ENCODE peak calls at places on chromosomes 1 and 21, in eight cellular contexts. F is islet precursor cell; W is stimulated activated effector memory CD8-positive, alpha-beta T cell treated with anti-CD3 and anti-CD28 coated beads, Interleukin-12 subunit alpha, Interleukin-12 subunit beta, amount 100 ng/mL, for 72 hours; I is WTC11; M is T follicular helper cell; P is IMR-90; G is naive B cell; D is fibroblast of the conjunctiva. J is an unnamed sample.

GRCh38 chr1:164563821-164564251 is 4.9 kb downstream of the PBX1 start:
- DNase-seq in P (no peak), G (no peak), D (no peak), I (no peak), W (no peak), M (no peak), F (no peak), J (no peak)

GRCh38 chr1:25738507-25738906 is 61.5 kb upstream of the SELENON start:
- DNase-seq in D (no peak), W (no peak), P (no peak), F (no peak), I (no peak), G (no peak), M (no peak), J (no peak)

GRCh38 chr1:203031467-203031866 is 5.2 kb downstream of the PPFIA4 start:
- DNase-seq in F (no peak), P (no peak), D (no peak), G (no peak), I (no peak), W (no peak), M (no peak), J (no peak)

GRCh38 chr1:215682232-215682631 is 115.1 kb downstream of the KCTD3 start:
- DNase-seq in D (no peak), F (no peak), G (no peak), I (no peak), M (no peak), P (peak), W (no peak), J (no peak)

GRCh38 chr1:81157686-81158085 is 643.0 kb upstream of the ADGRL2 start:
- DNase-seq in P (no peak), F (no peak), D (no peak), W (no peak), M (no peak), I (no peak), G (no peak), J (no peak)

GRCh38 chr1:25049190-25049589 is 119.1 kb upstream of the RUNX3 start:
- DNase-seq in G (no peak), F (no peak), I (no peak), D (no peak), P (no peak), M (no peak), W (no peak), J (no peak)

GRCh38 chr1:32208891-32209309 is at the start of gene DCDC2B:
- DNase-seq in D (no peak), P (peak), M (no peak), G (no peak), I (no peak), F (no peak), W (no peak), J (no peak)

GRCh38 chr1:182910143-182910542 is 42.8 kb downstream of the SHCBP1L start:
- DNase-seq in I (peak), D (no peak), F (no peak), G (no peak), P (no peak), M (no peak), W (no peak), J (no peak)

GRCh38 chr1:22177354-22178003 is 34.6 kb upstream of the WNT4 start:
- DNase-seq in P (no peak), I (no peak), F (no peak), M (no peak), W (no peak), D (no peak), G (no peak), J (no peak)

GRCh38 chr1:228109962-228110488 is 926 bp upstream of the MRPL55 start:
- DNase-seq in G (no peak), I (no peak), P (peak), F (peak), W (no peak), D (no peak), M (no peak), J (no peak)

GRCh38 chr1:145782166-145783099 is 41.5 kb downstream of the RNF115 start:
- DNase-seq in D (peak), F (no peak), P (peak), I (no peak), W (no peak), G (no peak), M (no peak), J (no peak)

GRCh38 chr1:218034464-218034863 is 250.6 kb upstream of the RRP15 start:
- DNase-seq in P (no peak), M (no peak), W (no peak), F (no peak), G (no peak), D (no peak), I (peak), J (no peak)

GRCh38 chr1:221998186-221998612 is 256.3 kb upstream of the DUSP10 start:
- DNase-seq in M (no peak), D (no peak), F (no peak), W (no peak), P (peak), I (no peak), G (no peak), J (no peak)

GRCh38 chr1:85148524-85149250 is 52.1 kb downstream of the SYDE2 start:
- DNase-seq in P (peak), F (no peak), I (no peak), W (no peak), D (no peak), M (no peak), G (no peak), J (no peak)

GRCh38 chr1:152880316-152880715 is 2.2 kb downstream of the SMCP start:
- DNase-seq in D (no peak), F (no peak), W (no peak), M (no peak), G (no peak), I (no peak), P (no peak), J (no peak)

GRCh38 chr1:87958201-87958600 is 629.5 kb downstream of the LMO4 start:
- DNase-seq in G (no peak), I (no peak), P (no peak), D (no peak), F (no peak), M (no peak), W (no peak), J (no peak)

GRCh38 chr1:223248787-223249175 is 105.7 kb upstream of the TLR5 start:
- DNase-seq in I (no peak), F (peak), W (no peak), P (no peak), G (no peak), M (peak), D (no peak), J (no peak)

GRCh38 chr21:37041706-37042271 is 31.1 kb downstream of the PIGP start:
- DNase-seq in F (no peak), G (no peak), I (no peak), D (no peak), W (no peak), P (no peak), M (no peak), J (no peak)

GRCh38 chr1:229203991-229204632 is 66.8 kb upstream of the RAB4A start:
- DNase-seq in F (no peak), G (no peak), I (no peak), D (no peak), M (no peak), P (no peak), W (no peak), J (no peak)

GRCh38 chr1:67715819-67716218 is 30.8 kb downstream of the GADD45A start:
- DNase-seq in P (no peak), G (no peak), I (no peak), M (no peak), D (no peak), F (no peak), W (no peak), J (no peak)

GRCh38 chr1:6011161-6011945 is 19.1 kb upstream of the NPHP4 start:
- DNase-seq in D (no peak), W (no peak), G (no peak), M (no peak), P (no peak), I (no peak), F (no peak), J (no peak)

GRCh38 chr21:31729622-31730343 is 2.1 kb downstream of the SCAF4 start:
- DNase-seq in G (no peak), F (no peak), P (no peak), M (no peak), D (no peak), I (no peak), W (no peak), J (no peak)

GRCh38 chr1:5375437-5375836 is 616.8 kb downstream of the NPHP4 start:
- DNase-seq in G (no peak), I (no peak), F (no peak), M (no peak), P (no peak), D (no peak), W (no peak), J (no peak)

GRCh38 chr1:2855206-2856075 is 53.9 kb upstream of the TTC34 start:
- DNase-seq in F (no peak), D (no peak), M (no peak), W (no peak), P (no peak), I (no peak), G (no peak), J (no peak)

GRCh38 chr1:17274186-17275170 is 25.6 kb downstream of the PADI3 start:
- DNase-seq in W (peak), G (no peak), P (peak), F (peak), M (no peak), D (no peak), I (peak), J (peak)

GRCh38 chr1:16430598-16430997 is 6.6 kb downstream of the SPATA21 start:
- DNase-seq in P (no peak), M (no peak), D (no peak), I (no peak), W (no peak), F (no peak), G (no peak), J (no peak)

GRCh38 chr21:36104306-36105300 is 30.3 kb upstream of the CBR3 start:
- DNase-seq in I (peak), P (peak), W (no peak), D (no peak), G (peak), M (peak), F (peak), J (peak)

GRCh38 chr21:45590726-45591618 is 48.7 kb upstream of the SLC19A1 start:
- DNase-seq in F (peak), W (peak), I (peak), G (peak), P (no peak), M (peak), D (no peak), J (no peak)

GRCh38 chr1:228289239-228289849 is 81.5 kb downstream of the OBSCN start:
- DNase-seq in F (no peak), M (no peak), W (no peak), D (no peak), P (no peak), I (no peak), G (no peak), J (no peak)

GRCh38 chr1:208101661-208102431 is 142.3 kb downstream of the PLXNA2 start:
- DNase-seq in W (no peak), F (no peak), D (peak), P (peak), G (no peak), I (peak), M (no peak), J (no peak)

GRCh38 chr1:99808391-99809115 is 41.6 kb upstream of the AGL start:
- DNase-seq in G (peak), I (no peak), F (peak), D (peak), P (peak), M (no peak), W (peak), J (peak)

GRCh38 chr1:49229555-49229954 is 452.9 kb upstream of the BEND5 start:
- DNase-seq in D (no peak), P (no peak), W (no peak), I (peak), M (no peak), F (peak), G (no peak), J (no peak)

J was measured in germinal center.